ENCODE peak calls at places on chromosome 15, in six cellular contexts. C, K, R, Y, P and O are unnamed samples.
A peak's percentile ranks its signal among the peaks of the same experiment; 100 is the strongest.

GRCh38 chr15:67143646-67144045 is 78.2 kb downstream of the SMAD3 start:
- DNase-seq in C (no peak), K (no peak), R (peak; percentile 29), Y (no peak), P (no peak), O (no peak)

GRCh38 chr15:40092416-40093223 is 16.1 kb downstream of the BMF start:
- DNase-seq in C (peak; percentile 85), K (no peak), R (peak; percentile 97), Y (no peak), P (no peak), O (no peak)

GRCh38 chr15:91965501-91966180 is 112.1 kb downstream of the SLCO3A1 start:
- DNase-seq in C (peak; percentile 62), K (no peak), R (no peak), Y (no peak), P (no peak), O (no peak)

GRCh38 chr15:56076651-56077050 is 83.2 kb upstream of the NEDD4 start:
- DNase-seq in C (no peak), K (no peak), R (no peak), Y (no peak), P (no peak), O (no peak)

GRCh38 chr15:57172925-57173324 is 203.4 kb upstream of the CGNL1 start:
- DNase-seq in C (peak; percentile 39), K (no peak), R (no peak), Y (no peak), P (no peak), O (no peak)

GRCh38 chr15:66835558-66835878 is 133.5 kb downstream of the SMAD6 start:
- DNase-seq in C (no peak), K (no peak), R (no peak), Y (no peak), P (no peak), O (no peak)

GRCh38 chr15:56759450-56759845 is 26.1 kb upstream of the ZNF280D start:
- DNase-seq in C (peak; percentile 97), K (no peak), R (peak; percentile 77), Y (no peak), P (no peak), O (no peak)

GRCh38 chr15:39269352-39269751 is 311.5 kb upstream of the THBS1 start:
- DNase-seq in C (no peak), K (no peak), R (no peak), Y (no peak), P (no peak), O (no peak)